ENCODE peak calls at places on chromosomes 13 and 19, in five cellular contexts. Q is mucosa of descending colon; Z is stimulated activated CD8-positive, alpha-beta memory T cell treated with anti-CD3 and anti-CD28 coated beads, Interleukin-7, amount 100 ng/mL, for 1 hour; V is activated T-helper 1 cell treated with anti-CD3 and anti-CD28 coated beads, Interleukin-12 subunit alpha, Interleukin-12 subunit beta, Interleukin-2, Interleukin-4 antibody, amounts not matched to agents 30 ng/mL and 10 ng/mL and 1 ng/mL, durations not matched to agents 14 hours and 24 hours and 36 hours; B is upper lobe of right lung. S is an unnamed sample.

GRCh38 chr13:103883698-103884097 is 817.5 kb upstream of the SLC10A2 start:
- DNase-seq in Q (no peak), Z (no peak), B (no peak), V (no peak), S (no peak)

GRCh38 chr19:19588546-19588945 is 29.9 kb downstream of the PBX4 start:
- DNase-seq in Z (no peak), Q (no peak), V (no peak), B (no peak), S (no peak)

GRCh38 chr19:13557756-13558398 is 51.6 kb upstream of the CACNA1A start:
- DNase-seq in V (no peak), Q (no peak), B (no peak), Z (no peak), S (no peak)

GRCh38 chr19:33520048-33520643 is 1.4 kb downstream of the PEPD start:
- DNase-seq in Q (no peak), Z (no peak), B (no peak), V (no peak), S (no peak)

GRCh38 chr13:86810385-86810784 is 860.8 kb upstream of the SLITRK5 start:
- DNase-seq in Q (no peak), Z (no peak), B (no peak), V (no peak), S (no peak)

GRCh38 chr19:737591-738093 is 13.3 kb upstream of the MISP start:
- DNase-seq in B (no peak), V (peak), Z (peak), Q (peak), S (no peak)

GRCh38 chr19:2424686-2425621 is 2.4 kb downstream of the TIMM13 start:
- DNase-seq in Z (no peak), Q (no peak), B (peak), V (no peak), S (peak)

GRCh38 chr19:7928741-7929701 is 3.1 kb upstream of the CTXN1 start:
- DNase-seq in Z (peak), Q (peak), B (no peak), V (no peak), S (peak)

GRCh38 chr13:44903596-44903995 is 85.7 kb downstream of the NUFIP1 start:
- DNase-seq in Q (peak), V (no peak), B (peak), Z (no peak), S (peak)

GRCh38 chr13:53198017-53198416 is 169.4 kb downstream of the OLFM4 start:
- DNase-seq in B (no peak), V (no peak), Q (no peak), Z (no peak), S (no peak)

GRCh38 chr19:45613926-45614725 is 12.1 kb upstream of the GPR4 start:
- DNase-seq in B (no peak), Q (peak), V (peak), Z (no peak), S (no peak)

GRCh38 chr19:17543991-17544390 is 11.5 kb upstream of the COLGALT1 start:
- DNase-seq in B (no peak), V (no peak), Q (no peak), Z (no peak), S (no peak)

GRCh38 chr19:31152906-31153305 is 196.3 kb downstream of the TSHZ3 start:
- DNase-seq in Q (no peak), Z (no peak), V (no peak), B (no peak), S (no peak)

S was measured in sciatic nerve.